ENCODE peak calls at places on chromosomes 12 and 14, in five cellular contexts. D is breast epithelium, J is PC-9, E is pancreas, H is colonic mucosa. Z is an unnamed sample.
A peak's percentile ranks its signal among the peaks of the same experiment; 100 is the strongest.

GRCh38 chr14:105479438-105480164 is 5.0 kb downstream of the CRIP2 start:
- DNase-seq in E (no peak), D (no peak), H (no peak), J (no peak), Z (no peak)

GRCh38 chr12:111091036-111091435 is 170.7 kb upstream of the MYL2 start:
- DNase-seq in J (no peak), E (no peak), H (no peak), D (no peak), Z (no peak)

GRCh38 chr14:68495101-68495637 is 297.7 kb downstream of the ZFP36L1 start:
- DNase-seq in E (no peak), H (no peak), J (no peak), D (no peak), Z (no peak)

GRCh38 chr12:97404549-97404948 is 58.1 kb upstream of the RMST start:
- DNase-seq in E (peak; percentile 9), J (peak; percentile 10), H (peak; percentile 20), D (no peak), Z (no peak)

GRCh38 chr12:53964315-53964713 is 8.6 kb upstream of the HOXC11 start:
- DNase-seq in D (no peak), H (no peak), J (no peak), E (no peak), Z (no peak)

GRCh38 chr14:67815573-67816235 is 686 bp downstream of the ZFYVE26 start:
- DNase-seq in D (no peak), H (no peak), E (no peak), J (peak; percentile 19), Z (no peak)

GRCh38 chr12:118424883-118425282 is 48.5 kb downstream of the SUDS3 start:
- DNase-seq in J (no peak), H (no peak), E (no peak), D (no peak), Z (no peak)

GRCh38 chr14:62168564-62169155 is 406.4 kb downstream of the SNAPC1 start:
- DNase-seq in H (no peak), D (no peak), E (no peak), J (no peak), Z (no peak)

GRCh38 chr14:101004954-101005353 is 101.4 kb upstream of the RTL1 start:
- DNase-seq in J (no peak), D (peak; percentile 49), E (no peak), H (no peak), Z (no peak)

GRCh38 chr12:49294804-49295086 is 202 bp upstream of the PRPH start:
- DNase-seq in E (no peak), J (no peak), D (no peak), H (no peak), Z (no peak)

GRCh38 chr14:102390486-102390885 is 27.7 kb downstream of the TECPR2 start:
- DNase-seq in D (no peak), H (no peak), E (no peak), J (no peak), Z (no peak)

GRCh38 chr12:46299846-46300245 is 31.0 kb upstream of the SLC38A1 start:
- DNase-seq in E (no peak), J (no peak), H (no peak), D (no peak), Z (no peak)

GRCh38 chr12:57888407-57889157 is 42.1 kb upstream of the CTDSP2 start:
- DNase-seq in J (peak; percentile 55), E (no peak), H (peak; percentile 84), D (no peak), Z (no peak)

GRCh38 chr12:132118876-132119275 is 25.2 kb downstream of the DDX51 start:
- DNase-seq in D (no peak), H (no peak), J (no peak), E (no peak), Z (no peak)

GRCh38 chr12:109822951-109823411 is 10.2 kb downstream of the TRPV4 start:
- DNase-seq in H (no peak), J (peak; percentile 79), E (peak; percentile 87), D (peak; percentile 79), Z (no peak)

GRCh38 chr14:101072945-101073597 is 169.5 kb upstream of the RTL1 start:
- DNase-seq in H (peak; percentile 75), E (peak; percentile 17), D (peak; percentile 86), J (peak; percentile 43), Z (no peak)

GRCh38 chr12:123267991-123268843 is 3.4 kb downstream of the CDK2AP1 start:
- DNase-seq in D (no peak), J (no peak), H (peak; percentile 24), E (no peak), Z (no peak)

GRCh38 chr12:95402096-95402495 is 71.9 kb upstream of the METAP2 start:
- DNase-seq in D (no peak), J (no peak), E (no peak), H (no peak), Z (no peak)

DNA sequence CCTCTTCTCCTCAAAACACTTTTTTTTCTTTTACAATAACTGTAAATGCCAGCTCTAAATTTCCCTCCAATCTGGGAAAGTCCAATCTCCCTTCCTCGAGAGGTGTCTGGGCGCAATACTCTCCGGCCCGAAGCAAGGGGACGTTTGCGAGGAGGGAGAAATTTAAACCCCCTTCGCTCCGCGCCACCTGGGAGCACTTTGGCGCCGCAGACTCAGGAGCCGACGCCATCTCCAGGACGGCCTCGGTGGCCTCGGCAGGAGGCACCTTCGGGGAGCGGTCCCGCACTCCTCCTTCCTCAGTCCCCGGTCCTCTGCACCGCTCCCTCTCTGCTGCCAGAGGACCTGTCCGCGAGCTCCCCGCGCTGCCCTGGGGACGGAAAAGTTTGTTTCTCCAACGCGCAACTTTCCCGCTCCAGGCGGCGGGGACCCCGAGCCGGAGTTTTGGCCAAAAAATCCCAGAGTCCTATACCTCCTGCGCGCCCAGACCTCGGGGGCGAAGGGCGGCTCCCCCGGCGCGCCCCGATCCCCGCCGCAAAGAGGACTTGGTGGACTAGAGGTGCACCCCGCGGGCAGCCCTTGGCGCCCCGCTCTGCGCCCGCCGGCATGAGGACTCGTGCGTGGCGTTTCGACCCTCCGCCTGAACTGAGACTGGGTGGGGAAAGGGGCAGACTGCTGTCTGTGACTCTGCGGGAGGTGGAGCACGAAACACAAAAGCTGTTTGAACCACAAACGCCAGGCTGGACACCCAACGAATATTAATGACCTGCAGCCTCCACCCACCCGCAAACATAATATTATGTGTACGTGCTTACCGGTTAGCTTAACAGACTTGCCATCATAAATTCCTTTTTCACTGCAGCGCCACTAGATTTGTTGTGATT is 95.1 kb upstream of the HMGA2 start:
- DNase-seq in H (no peak), D (no peak), J (no peak), E (no peak), Z (no peak)
- H3K4me1 ChIP-seq in H (no peaks in the 10 kb centered on the region), D (no peaks in the 10 kb centered on the region), J (no peaks in the 10 kb centered on the region), E (no peaks in the 10 kb centered on the region), Z (peaks cover 10% of the 10 kb centered on the region)

DNA sequence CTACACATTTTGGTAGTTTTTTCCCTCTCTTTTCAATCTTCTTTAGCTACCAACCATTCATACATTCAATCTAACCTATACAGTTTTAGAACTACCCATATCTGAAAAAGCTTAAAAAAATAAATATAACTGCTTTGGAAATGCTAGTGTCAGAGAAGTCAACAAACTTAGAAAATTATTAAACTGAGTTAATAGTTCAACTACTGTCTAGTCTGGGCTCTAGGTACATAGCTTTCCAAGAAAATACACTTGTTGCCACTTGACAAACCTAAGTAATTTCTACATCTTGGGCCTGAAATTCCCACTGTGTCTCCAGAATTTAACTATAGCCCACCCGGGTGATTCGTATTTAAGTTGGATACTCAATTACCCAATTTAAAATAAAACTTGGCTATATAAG is 22.1 kb downstream of the GTF2A1 start:
- DNase-seq in E (no peak), J (no peak), H (no peak), D (no peak), Z (no peak)
- H3K27ac ChIP-seq in E (no peak overlapping the region), J (no peak overlapping the region), H (no peak overlapping the region), D (no peak overlapping the region), Z (no peak overlapping the region)

DNA sequence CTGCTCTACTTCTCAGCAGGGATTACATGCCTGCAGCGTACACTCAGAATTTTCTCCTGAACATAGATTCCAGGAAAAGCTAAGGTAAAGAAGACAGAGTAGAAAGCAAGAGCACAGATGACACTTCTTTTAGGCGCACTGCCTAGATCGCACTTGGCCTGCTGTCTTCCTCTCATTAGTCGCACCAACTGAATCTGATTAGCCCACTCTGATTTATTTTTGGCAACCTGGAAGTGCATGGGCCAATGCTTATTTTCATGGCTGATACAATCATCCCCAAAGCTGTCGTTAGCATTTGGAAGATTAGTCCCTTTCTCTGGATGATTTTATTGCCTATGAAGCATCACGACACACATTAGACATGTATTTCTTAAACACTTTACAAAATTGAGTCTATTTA is 152.5 kb downstream of the PTPRO start:
- DNase-seq in E (no peak), J (no peak), H (no peak), D (no peak), Z (no peak)
- TF ChIP-seq CTCF in E (no peak), J (no peak), H (no peak), D (no peak), Z (no peak)

GRCh38 chr14:72521968-72522741 is 371.7 kb downstream of the DPF3 start:
- DNase-seq in E (no peak), H (no peak), D (no peak), J (no peak), Z (no peak)

GRCh38 chr14:72525087-72525909 is 368.6 kb downstream of the DPF3 start:
- DNase-seq in D (no peak), J (no peak), E (no peak), H (no peak), Z (no peak)

GRCh38 chr14:72524230-72524629 is 369.7 kb downstream of the DPF3 start:
- DNase-seq in H (no peak), D (no peak), E (no peak), J (no peak), Z (no peak)

GRCh38 chr14:72522847-72523246 is 371.1 kb downstream of the DPF3 start:
- DNase-seq in H (no peak), E (no peak), J (no peak), D (no peak), Z (no peak)

DNA sequence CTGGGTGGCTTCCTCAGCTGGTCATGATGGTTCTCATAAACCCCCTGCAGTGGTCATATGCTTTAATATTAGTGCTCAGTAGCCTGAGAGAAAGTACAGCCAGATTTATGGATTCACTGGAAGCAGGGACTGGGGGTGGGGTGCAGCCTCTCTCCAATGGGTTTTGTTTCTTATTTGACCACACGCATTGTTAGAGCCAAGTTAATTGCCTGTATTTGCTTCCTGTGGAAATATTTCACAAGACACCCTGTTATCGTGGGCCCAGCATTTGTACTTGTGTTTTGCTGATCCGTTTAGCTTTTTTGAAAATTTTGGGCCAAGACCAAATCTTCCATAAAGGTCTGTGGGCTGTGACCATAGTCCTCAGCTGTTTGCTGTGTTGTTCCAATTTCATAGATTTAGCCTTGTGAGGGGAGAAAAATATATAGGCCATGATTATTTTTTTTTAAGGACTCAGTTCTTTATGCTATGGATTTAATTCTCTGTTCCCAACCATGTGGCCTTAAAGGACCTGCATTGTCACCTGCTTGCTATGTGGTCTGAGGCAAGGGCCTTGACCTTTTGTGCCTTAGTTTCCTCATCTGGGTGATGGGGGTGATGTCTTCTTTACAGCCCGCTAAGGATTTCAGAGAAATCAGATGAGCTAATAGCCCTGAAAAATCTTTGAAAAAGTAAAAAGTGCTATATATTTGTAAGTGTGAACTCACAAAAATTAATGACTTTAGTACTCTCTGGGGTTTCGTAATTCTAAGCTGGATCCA is 370.3 kb downstream of the DPF3 start:
- DNase-seq in H (no peak), E (no peak), J (no peak), D (no peak), Z (no peak)
- H3K4me1 ChIP-seq in H (no peaks in the 10 kb centered on the region), E (no peaks in the 10 kb centered on the region), J (no peaks in the 10 kb centered on the region), D (no peaks in the 10 kb centered on the region), Z (no peaks in the 10 kb centered on the region)

Z was measured in esophagus squamous epithelium.